ENCODE peak calls at places on chromosomes 3 and 15, in eight cellular contexts. G, D, N, L, I, S, P and Y are unnamed samples.

GRCh38 chr3:195066441-195066841 is 204.5 kb downstream of the XXYLT1 start:
- DNase-seq in D (no peak), S (no peak), G (no peak), N (no peak), P (no peak), I (no peak), L (no peak), Y (no peak)

GRCh38 chr15:100394726-100395125 is 53.0 kb upstream of the ADAMTS17 start:
- DNase-seq in P (no peak), N (no peak), D (no peak), G (no peak), S (no peak), I (no peak), L (no peak), Y (no peak)

GRCh38 chr3:185175370-185175987 is 22.6 kb upstream of the C3orf70 start:
- DNase-seq in D (no peak), I (no peak), S (peak), L (peak), G (no peak), P (no peak), N (no peak), Y (no peak)

GRCh38 chr3:59559721-59560514 is 510.1 kb upstream of the CFAP20DC start:
- DNase-seq in S (no peak), N (peak), I (peak), D (no peak), G (no peak), L (peak), P (peak), Y (no peak)

GRCh38 chr3:157088133-157088488 is 71.8 kb downstream of the CCNL1 start:
- DNase-seq in N (no peak), L (no peak), G (no peak), P (no peak), I (peak), S (no peak), D (no peak), Y (no peak)

GRCh38 chr3:150407818-150408231 is 273 bp upstream of the TSC22D2 start:
- DNase-seq in D (peak), I (peak), P (no peak), G (no peak), N (no peak), L (no peak), S (no peak), Y (no peak)

GRCh38 chr3:38370149-38370548 is 23.6 kb downstream of the XYLB start:
- DNase-seq in D (no peak), I (no peak), G (no peak), N (no peak), S (no peak), L (no peak), P (no peak), Y (no peak)

GRCh38 chr15:62165029-62165792 is at the start of gene C2CD4B:
- DNase-seq in G (no peak), P (peak), N (no peak), D (no peak), I (no peak), S (peak), L (no peak), Y (no peak)

GRCh38 chr3:39025222-39025970 is 26.3 kb downstream of the SCN11A start:
- DNase-seq in N (no peak), L (no peak), S (no peak), G (no peak), P (no peak), D (no peak), I (no peak), Y (no peak)

GRCh38 chr3:182369861-182370260 is 423.4 kb upstream of the ATP11B start:
- DNase-seq in N (no peak), I (no peak), P (no peak), L (no peak), G (no peak), D (no peak), S (no peak), Y (no peak)

GRCh38 chr15:49832421-49832980 is 211.7 kb downstream of the DTWD1 start:
- DNase-seq in D (peak), L (peak), S (no peak), G (no peak), P (no peak), I (peak), N (no peak), Y (no peak)

GRCh38 chr3:10247679-10248183 is 528 bp upstream of the TATDN2 start:
- DNase-seq in N (no peak), P (no peak), G (no peak), D (no peak), S (no peak), L (no peak), I (no peak), Y (no peak)